ENCODE peak calls at places on chromosome 14, in seven cellular contexts. K is astrocyte, Z is esophagus muscularis mucosa, D is mesenchymal stem cell, H is psoas muscle, G is mucosa of descending colon, R is neural progenitor cell. B is an unnamed sample. For H3K4me1, the result is how much of the 10 kb centered on the place peaks cover.

GRCh38 chr14:75709207-75709812 is 48.3 kb downstream of the TTLL5 start:
- DNase-seq in H (peak), K (peak), Z (no peak), D (peak), G (peak), R (peak), B (peak)

GRCh38 chr14:36057452-36058142 is 118.9 kb downstream of the PTCSC3 start:
- DNase-seq in Z (no peak), D (no peak), K (peak), G (no peak), H (no peak), R (no peak), B (no peak)

GRCh38 chr14:50342211-50343080 is 30.3 kb downstream of the DMAC2L start:
- DNase-seq in Z (peak), G (peak), D (peak), K (peak), H (peak), R (peak), B (peak)

GRCh38 chr14:96309907-96310330 is 53.2 kb downstream of the ATG2B start:
- DNase-seq in D (no peak), R (no peak), G (no peak), H (no peak), K (no peak), Z (no peak), B (no peak)

GRCh38 chr14:66359500-66359899 is 126.7 kb upstream of the CCDC196 start:
- DNase-seq in K (peak), R (peak), G (no peak), Z (no peak), D (peak), H (no peak), B (no peak)

GRCh38 chr14:91374897-91375747 is 42.5 kb downstream of the CCDC88C start:
- DNase-seq in R (peak), K (no peak), Z (no peak), H (no peak), D (no peak), G (no peak), B (no peak)

GRCh38 chr14:53929871-53930685 is 26.5 kb downstream of the BMP4 start:
- DNase-seq in Z (no peak), D (no peak), R (peak), K (no peak), H (no peak), G (peak), B (no peak)

GRCh38 chr14:50823763-50824636 is 7.0 kb downstream of the NIN start:
- DNase-seq in R (no peak), Z (peak), K (no peak), G (no peak), H (no peak), D (no peak), B (no peak)

GRCh38 chr14:54310151-54310851 is 86.5 kb upstream of the CDKN3 start:
- DNase-seq in D (no peak), R (no peak), Z (no peak), G (no peak), K (no peak), H (no peak), B (no peak)

GRCh38 chr14:99716850-99717681 is 33.0 kb downstream of the CYP46A1 start:
- DNase-seq in K (no peak), Z (peak), D (no peak), R (no peak), G (no peak), H (no peak), B (no peak)

GRCh38 chr14:70641548-70642312 is at the start of gene TTC9:
- DNase-seq in Z (no peak), H (peak), K (no peak), G (peak), D (no peak), R (peak), B (peak)

GRCh38 chr14:66379116-66379515 is 107.1 kb upstream of the CCDC196 start:
- DNase-seq in R (peak), K (peak), G (no peak), Z (peak), D (no peak), H (no peak), B (peak)

GRCh38 chr14:47660158-47660557 is 15.2 kb downstream of the MDGA2 start:
- DNase-seq in Z (no peak), D (no peak), H (no peak), G (no peak), R (no peak), K (no peak), B (no peak)

GRCh38 chr14:100777366-100778077 is 48.4 kb upstream of the MEG3 start:
- DNase-seq in H (no peak), G (no peak), Z (no peak), D (no peak), K (no peak), R (no peak), B (no peak)

GRCh38 chr14:104864267-104865068 is 600 bp upstream of the CEP170B start:
- DNase-seq in Z (no peak), D (no peak), G (peak), K (no peak), R (peak), H (no peak), B (peak)

GRCh38 chr14:21043387-21044105 is 1.4 kb downstream of the RNASE7 start:
- DNase-seq in R (no peak), Z (no peak), G (no peak), K (no peak), H (no peak), D (no peak), B (no peak)

GRCh38 chr14:91119556-91120311 is 5.9 kb downstream of the DGLUCY start:
- DNase-seq in R (no peak), D (peak), H (peak), G (no peak), K (peak), Z (no peak), B (peak)

GRCh38 chr14:74892745-74893144 is 11.0 kb downstream of the DLST start:
- DNase-seq in D (no peak), G (no peak), R (no peak), K (no peak), H (no peak), Z (no peak), B (no peak)

GRCh38 chr14:89000007-89000942 is 175.8 kb downstream of the TTC8 start:
- DNase-seq in G (peak), R (peak), Z (no peak), K (peak), D (peak), H (peak), B (no peak)

GRCh38 chr14:74941676-74942097 is 13.7 kb downstream of the PGF start:
- DNase-seq in R (no peak), G (peak), D (peak), Z (no peak), K (peak), H (peak), B (peak)

GRCh38 chr14:101535232-101535631 is 26.1 kb upstream of the DIO3 start:
- DNase-seq in D (no peak), G (no peak), R (no peak), Z (no peak), H (no peak), K (no peak), B (no peak)

GRCh38 chr14:24965934-24966593 is 83.9 kb downstream of the STXBP6 start:
- DNase-seq in G (no peak), K (peak), D (peak), R (peak), Z (no peak), H (no peak), B (no peak)

GRCh38 chr14:76919811-76920571 is 93.8 kb downstream of the LRRC74A start:
- DNase-seq in K (peak), G (peak), Z (no peak), D (peak), R (no peak), H (peak), B (peak)

GRCh38 chr14:76984297-76984696 is 44.2 kb downstream of the IRF2BPL start:
- DNase-seq in D (no peak), H (no peak), R (no peak), K (no peak), Z (no peak), G (no peak), B (peak)

GRCh38 chr14:36515896-36516718 is 3.9 kb downstream of the NKX2-1 start:
- DNase-seq in K (no peak), D (no peak), G (no peak), H (no peak), R (no peak), Z (no peak), B (no peak)

GRCh38 chr14:34012369-34012768 is 61.5 kb upstream of the EGLN3 start:
- DNase-seq in G (no peak), K (no peak), R (no peak), D (no peak), Z (no peak), H (no peak), B (no peak)

GRCh38 chr14:88289214-88289613 is 33.9 kb downstream of the KCNK10 start:
- DNase-seq in H (no peak), K (no peak), Z (no peak), R (no peak), D (no peak), G (no peak), B (no peak)

GRCh38 chr14:101255765-101256125 is 305.6 kb upstream of the DIO3 start:
- DNase-seq in H (no peak), Z (peak), G (no peak), D (no peak), R (no peak), K (no peak), B (no peak)

GRCh38 chr14:42241101-42241500 is 634.4 kb downstream of the LRFN5 start:
- DNase-seq in Z (no peak), R (no peak), H (no peak), G (no peak), K (no peak), D (no peak), B (no peak)

GRCh38 chr14:34043627-34044372 is 92.9 kb upstream of the EGLN3 start:
- DNase-seq in H (no peak), Z (no peak), G (no peak), K (no peak), R (no peak), D (no peak), B (no peak)

GRCh38 chr14:90368946-90369721 is 27.7 kb upstream of the CALM1 start:
- DNase-seq in R (no peak), H (no peak), D (peak), G (no peak), Z (no peak), K (peak), B (no peak)

GRCh38 chr14:72892103-72892878 is 1.6 kb downstream of the DPF3 start:
- DNase-seq in K (peak), H (no peak), R (peak), D (peak), G (peak), Z (no peak), B (peak)

DNA sequence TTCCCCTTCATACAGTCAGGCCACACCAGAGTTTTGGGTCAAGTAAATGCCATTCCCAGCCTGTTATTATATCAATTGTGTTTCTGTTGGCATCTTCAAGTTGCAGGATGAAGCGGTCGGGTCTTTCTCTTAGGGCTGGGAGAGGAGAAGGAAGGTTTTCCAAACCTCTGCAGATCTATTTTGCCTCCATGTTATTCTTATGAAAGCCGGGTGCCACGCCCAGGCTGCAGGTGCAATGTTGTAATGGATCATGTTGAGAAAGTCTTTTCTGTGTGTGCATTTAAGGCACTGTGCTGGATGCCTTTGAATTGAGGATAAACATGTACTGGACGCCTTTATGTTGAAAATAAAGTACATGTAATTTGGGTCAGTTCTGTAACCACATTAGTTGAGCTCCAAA is 164.4 kb upstream of the HIF1A start:
- DNase-seq in D (no peak), K (no peak), H (no peak), G (no peak), R (no peak), Z (no peak), B (no peak)
- H3K4me1 ChIP-seq in D (under half), K (under half), H (under half), G (under half), R (under half), Z (under half), B (under half)

GRCh38 chr14:87067061-87067460 is 925.9 kb downstream of the GALC start:
- DNase-seq in G (no peak), H (no peak), Z (no peak), D (no peak), R (no peak), K (no peak), B (no peak)

GRCh38 chr14:87063181-87063580 is 929.8 kb downstream of the GALC start:
- DNase-seq in G (no peak), K (no peak), H (no peak), Z (no peak), R (no peak), D (no peak), B (no peak)

GRCh38 chr14:87067597-87067996 is 925.4 kb downstream of the GALC start:
- DNase-seq in D (no peak), K (no peak), G (no peak), H (no peak), Z (no peak), R (no peak), B (no peak)

GRCh38 chr14:87066221-87066817 is 926.7 kb downstream of the GALC start:
- DNase-seq in Z (no peak), K (no peak), R (no peak), D (peak), G (no peak), H (no peak), B (no peak)

DNA sequence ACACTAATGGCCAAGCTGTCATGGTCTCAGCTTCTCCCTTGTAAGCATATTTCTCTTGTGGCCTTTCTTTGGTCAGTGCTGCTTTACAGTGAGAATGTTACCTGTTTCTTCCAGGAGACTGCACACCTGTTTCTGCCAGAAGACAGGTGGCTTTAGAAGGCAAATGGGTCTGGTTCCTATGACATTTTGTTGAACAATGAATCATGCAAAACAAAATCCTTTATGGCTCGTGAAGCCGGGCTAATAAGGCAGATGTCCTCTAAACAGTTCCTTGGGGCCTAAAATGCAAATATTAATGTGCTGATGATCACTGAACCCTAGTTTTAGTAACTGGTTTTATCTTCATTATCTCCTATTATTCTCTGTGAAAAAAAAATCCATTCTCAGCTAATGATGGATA is 927.6 kb downstream of the GALC start:
- DNase-seq in K (no peak), H (no peak), Z (no peak), D (no peak), R (no peak), G (no peak), B (no peak)
- H3K4me1 ChIP-seq in K (under half), H (under half), Z (under half), D (under half), R (under half), G (under half), B (under half)

DNA sequence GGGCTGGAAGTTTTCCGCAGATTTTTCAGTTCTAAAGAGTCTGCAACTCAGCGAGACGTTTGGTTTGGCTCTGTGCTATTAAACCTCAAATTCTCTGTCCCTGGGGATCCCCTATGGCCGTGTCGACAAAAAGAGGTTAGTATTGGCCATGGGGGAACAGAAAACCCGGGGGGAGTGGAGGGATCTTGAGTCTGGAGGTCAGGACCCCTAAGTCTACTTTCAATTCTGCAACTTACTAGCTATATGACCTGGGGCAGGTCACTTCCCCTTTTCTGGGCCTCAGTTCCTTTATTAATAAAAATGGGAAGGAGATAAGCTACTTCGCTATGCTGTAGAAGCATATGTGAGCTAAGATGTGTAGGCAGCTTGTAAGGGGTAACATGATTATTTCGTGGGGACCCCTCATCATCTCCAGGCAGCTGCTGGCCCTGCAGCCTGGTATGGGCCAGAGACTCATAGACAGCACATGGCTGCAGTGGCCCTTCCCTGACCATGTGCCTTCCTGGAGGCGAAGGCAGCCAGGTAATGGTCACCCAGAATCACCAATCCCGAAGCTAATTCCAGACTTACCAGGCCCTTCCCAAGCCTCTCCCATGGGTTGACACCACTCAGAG is 8.6 kb downstream of the ASB2 start:
- DNase-seq in K (no peak), R (no peak), Z (no peak), G (no peak), H (no peak), D (no peak), B (no peak)
- H3K4me1 ChIP-seq in K (under half), R (under half), Z (half or more), G (under half), H (half or more), D (under half), B (under half)

GRCh38 chr14:106507354-106507753 is 981.0 kb downstream of the TMEM121 start:
- DNase-seq in Z (peak), R (no peak), K (no peak), G (no peak), H (no peak), D (no peak), B (no peak)
- H3K4me1 ChIP-seq in Z (under half), R (under half), K (under half), G (under half), H (under half), D (under half), B (under half)

GRCh38 chr14:68791078-68791983 is 1.5 kb downstream of the ZFP36L1 start:
- DNase-seq in K (no peak), G (peak), Z (peak), D (peak), H (no peak), R (peak), B (no peak)
- H3K4me1 ChIP-seq in K (under half), G (under half), Z (under half), D (under half), H (under half), R (under half), B (under half)

DNA sequence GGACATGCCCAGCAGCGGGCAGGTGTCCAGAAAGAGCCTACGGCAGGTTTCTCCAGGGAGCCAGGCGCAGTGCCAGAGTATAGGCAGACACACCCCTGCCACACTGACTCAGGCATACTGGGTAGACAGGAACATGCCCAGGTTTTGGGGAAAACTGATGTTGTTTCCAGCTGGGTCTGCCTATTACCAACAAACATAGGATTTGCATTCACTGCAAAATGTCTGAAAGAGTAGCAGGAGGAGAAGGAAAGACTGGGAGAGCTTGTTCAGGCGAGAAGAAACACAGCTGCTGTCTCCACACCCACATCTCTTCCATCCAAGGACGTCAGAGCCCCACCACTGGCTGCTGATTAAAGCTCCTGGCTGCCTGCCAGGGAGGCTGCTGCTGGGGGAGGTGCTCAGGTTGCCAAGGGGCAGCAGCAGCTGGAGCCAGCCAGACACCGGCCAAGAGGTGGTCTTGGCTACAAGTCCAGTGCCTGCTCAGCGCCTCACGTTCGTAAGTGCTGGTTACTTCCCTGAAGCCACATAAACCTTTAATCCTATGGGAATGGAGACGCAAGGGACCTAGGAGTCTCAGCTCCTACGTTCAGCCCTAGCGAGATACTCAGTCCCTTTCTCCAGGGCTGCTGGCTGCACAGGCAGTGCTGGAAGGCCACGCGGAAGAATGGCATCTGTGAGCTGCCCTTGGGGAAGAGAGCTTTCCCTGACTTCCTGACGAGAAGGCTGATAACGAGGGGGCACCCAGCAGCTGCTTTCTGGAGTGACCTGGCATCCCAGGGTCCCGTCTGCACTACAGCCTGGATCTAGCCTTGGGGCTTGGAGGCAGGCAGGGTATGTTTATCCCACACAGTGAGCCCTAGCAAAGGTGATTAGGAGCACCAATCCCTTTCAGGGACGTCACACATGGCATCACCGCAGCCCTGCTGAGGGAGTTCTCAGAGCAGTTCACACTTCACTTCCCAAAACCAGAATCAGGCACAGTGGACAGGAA is 58.1 kb downstream of the PLEKHG3 start:
- DNase-seq in Z (no peak), H (peak), D (peak), G (peak), R (peak), K (peak), B (peak)
- H3K4me1 ChIP-seq in Z (half or more), H (under half), D (half or more), G (under half), R (half or more), K (half or more), B (under half)

B was measured in right cardiac atrium.